ENCODE peak calls at places on chromosomes 5 and 9, in seven cellular contexts. One of them, this sample, is unnamed.

GRCh38 chr9:110623462-110624025 is 44.0 kb upstream of the SVEP1 start:
- DNase-seq in mesendoderm: peak; percentile 66
- DNase-seq in trophoblast cell: peak; percentile 87
- DNase-seq in mesenchymal stem cell: peak; percentile 76
- DNase-seq in H9: no peak
- DNase-seq in neuronal stem cell: peak; percentile 70
- DNase-seq in IMR-90: peak; percentile 70
- DNase-seq in this sample: no peak

GRCh38 chr9:135245482-135246247 is 158.2 kb downstream of the OLFM1 start:
- DNase-seq in mesendoderm: no peak
- DNase-seq in mesenchymal stem cell: no peak
- DNase-seq in trophoblast cell: no peak
- DNase-seq in neuronal stem cell: no peak
- DNase-seq in H9: no peak
- DNase-seq in IMR-90: no peak
- DNase-seq in this sample: no peak

GRCh38 chr9:70994582-70994981 is 126.8 kb downstream of the TRPM3 start:
- DNase-seq in trophoblast cell: no peak
- DNase-seq in H9: no peak
- DNase-seq in neuronal stem cell: no peak
- DNase-seq in mesenchymal stem cell: no peak
- DNase-seq in mesendoderm: no peak
- DNase-seq in IMR-90: no peak
- DNase-seq in this sample: no peak

GRCh38 chr5:129996896-129997295 is 92.6 kb downstream of the CHSY3 start:
- DNase-seq in trophoblast cell: no peak
- DNase-seq in IMR-90: peak; percentile 18
- DNase-seq in mesendoderm: no peak
- DNase-seq in H9: no peak
- DNase-seq in neuronal stem cell: no peak
- DNase-seq in mesenchymal stem cell: peak; percentile 57
- DNase-seq in this sample: no peak

GRCh38 chr9:126694206-126695081 is 80.7 kb downstream of the LMX1B start:
- DNase-seq in IMR-90: no peak
- DNase-seq in trophoblast cell: no peak
- DNase-seq in H9: peak; percentile 23
- DNase-seq in mesendoderm: no peak
- DNase-seq in mesenchymal stem cell: no peak
- DNase-seq in neuronal stem cell: no peak
- DNase-seq in this sample: no peak

GRCh38 chr5:134115806-134116175 is 1.3 kb downstream of the TCF7 start:
- DNase-seq in IMR-90: no peak
- DNase-seq in mesenchymal stem cell: no peak
- DNase-seq in mesendoderm: no peak
- DNase-seq in trophoblast cell: peak; percentile 41
- DNase-seq in H9: no peak
- DNase-seq in neuronal stem cell: no peak
- DNase-seq in this sample: no peak

GRCh38 chr5:149073217-149073616 is 10.4 kb upstream of the SH3TC2 start:
- DNase-seq in mesenchymal stem cell: no peak
- DNase-seq in H9: no peak
- DNase-seq in trophoblast cell: peak; percentile 91
- DNase-seq in neuronal stem cell: no peak
- DNase-seq in IMR-90: no peak
- DNase-seq in mesendoderm: no peak
- DNase-seq in this sample: no peak

GRCh38 chr9:74431467-74431866 is 65.7 kb upstream of the RORB start:
- DNase-seq in IMR-90: no peak
- DNase-seq in neuronal stem cell: no peak
- DNase-seq in trophoblast cell: no peak
- DNase-seq in mesenchymal stem cell: no peak
- DNase-seq in H9: no peak
- DNase-seq in mesendoderm: peak; percentile 15
- DNase-seq in this sample: no peak

GRCh38 chr5:86075139-86075538 is 542.6 kb upstream of the COX7C start:
- DNase-seq in neuronal stem cell: no peak
- DNase-seq in IMR-90: no peak
- DNase-seq in mesenchymal stem cell: no peak
- DNase-seq in mesendoderm: no peak
- DNase-seq in H9: no peak
- DNase-seq in trophoblast cell: no peak
- DNase-seq in this sample: no peak

GRCh38 chr5:76504901-76505564 is 101.9 kb downstream of the IQGAP2 start:
- DNase-seq in mesendoderm: no peak
- DNase-seq in trophoblast cell: no peak
- DNase-seq in mesenchymal stem cell: no peak
- DNase-seq in IMR-90: no peak
- DNase-seq in H9: no peak
- DNase-seq in neuronal stem cell: no peak
- DNase-seq in this sample: no peak

GRCh38 chr5:36323926-36324781 is 22.5 kb upstream of the RANBP3L start:
- DNase-seq in neuronal stem cell: no peak
- DNase-seq in trophoblast cell: no peak
- DNase-seq in IMR-90: no peak
- DNase-seq in H9: no peak
- DNase-seq in mesenchymal stem cell: no peak
- DNase-seq in mesendoderm: no peak
- DNase-seq in this sample: no peak

GRCh38 chr5:14405267-14405666 is 176.3 kb upstream of the OTULINL start:
- DNase-seq in neuronal stem cell: no peak
- DNase-seq in mesenchymal stem cell: no peak
- DNase-seq in trophoblast cell: no peak
- DNase-seq in IMR-90: no peak
- DNase-seq in H9: peak; percentile 58
- DNase-seq in mesendoderm: peak; percentile 55
- DNase-seq in this sample: no peak

GRCh38 chr5:138463335-138464017 is 1.8 kb upstream of the EGR1 start:
- DNase-seq in mesenchymal stem cell: no peak
- DNase-seq in H9: no peak
- DNase-seq in IMR-90: no peak
- DNase-seq in mesendoderm: peak; percentile 52
- DNase-seq in trophoblast cell: no peak
- DNase-seq in neuronal stem cell: no peak
- DNase-seq in this sample: no peak

GRCh38 chr5:94793816-94794198 is 175.3 kb downstream of the SLF1 start:
- DNase-seq in mesendoderm: no peak
- DNase-seq in trophoblast cell: peak; percentile 1
- DNase-seq in mesenchymal stem cell: peak; percentile 90
- DNase-seq in neuronal stem cell: no peak
- DNase-seq in IMR-90: peak; percentile 43
- DNase-seq in H9: no peak
- DNase-seq in this sample: no peak

GRCh38 chr9:115039686-115040085 is 78.3 kb downstream of the TNC start:
- DNase-seq in neuronal stem cell: no peak
- DNase-seq in H9: no peak
- DNase-seq in mesendoderm: no peak
- DNase-seq in mesenchymal stem cell: no peak
- DNase-seq in IMR-90: no peak
- DNase-seq in trophoblast cell: no peak
- DNase-seq in this sample: no peak
- H2BK5ac ChIP-seq in neuronal stem cell: no peak overlapping the region
- H2BK5ac ChIP-seq in H9: no peak overlapping the region
- H2BK5ac ChIP-seq in mesendoderm: no peak overlapping the region
- H2BK5ac ChIP-seq in mesenchymal stem cell: no peak overlapping the region
- H2BK5ac ChIP-seq in IMR-90: no peak overlapping the region
- H2BK5ac ChIP-seq in trophoblast cell: no peak overlapping the region
- H2BK5ac ChIP-seq in this sample: no peak overlapping the region

GRCh38 chr5:1443991-1444360 is 1.3 kb downstream of the SLC6A3 start:
- DNase-seq in IMR-90: no peak
- DNase-seq in neuronal stem cell: no peak
- DNase-seq in mesenchymal stem cell: no peak
- DNase-seq in trophoblast cell: no peak
- DNase-seq in H9: no peak
- DNase-seq in mesendoderm: no peak
- DNase-seq in this sample: no peak

GRCh38 chr5:1445313-1445894 is at the start of gene SLC6A3:
- DNase-seq in IMR-90: no peak
- DNase-seq in neuronal stem cell: peak; percentile 67
- DNase-seq in mesenchymal stem cell: no peak
- DNase-seq in mesendoderm: peak; percentile 81
- DNase-seq in H9: peak; percentile 91
- DNase-seq in trophoblast cell: no peak
- DNase-seq in this sample: no peak

GRCh38 chr5:1445895-1446601 is 808 bp upstream of the SLC6A3 start:
- DNase-seq in trophoblast cell: peak; percentile 8
- DNase-seq in H9: no peak
- DNase-seq in IMR-90: no peak
- DNase-seq in mesendoderm: peak; percentile 28
- DNase-seq in mesenchymal stem cell: no peak
- DNase-seq in neuronal stem cell: no peak
- DNase-seq in this sample: peak; percentile 71

GRCh38 chr5:1443145-1443543 is 2.1 kb downstream of the SLC6A3 start:
- DNase-seq in mesendoderm: no peak
- DNase-seq in IMR-90: no peak
- DNase-seq in H9: no peak
- DNase-seq in mesenchymal stem cell: no peak
- DNase-seq in trophoblast cell: no peak
- DNase-seq in neuronal stem cell: no peak
- DNase-seq in this sample: no peak

DNA sequence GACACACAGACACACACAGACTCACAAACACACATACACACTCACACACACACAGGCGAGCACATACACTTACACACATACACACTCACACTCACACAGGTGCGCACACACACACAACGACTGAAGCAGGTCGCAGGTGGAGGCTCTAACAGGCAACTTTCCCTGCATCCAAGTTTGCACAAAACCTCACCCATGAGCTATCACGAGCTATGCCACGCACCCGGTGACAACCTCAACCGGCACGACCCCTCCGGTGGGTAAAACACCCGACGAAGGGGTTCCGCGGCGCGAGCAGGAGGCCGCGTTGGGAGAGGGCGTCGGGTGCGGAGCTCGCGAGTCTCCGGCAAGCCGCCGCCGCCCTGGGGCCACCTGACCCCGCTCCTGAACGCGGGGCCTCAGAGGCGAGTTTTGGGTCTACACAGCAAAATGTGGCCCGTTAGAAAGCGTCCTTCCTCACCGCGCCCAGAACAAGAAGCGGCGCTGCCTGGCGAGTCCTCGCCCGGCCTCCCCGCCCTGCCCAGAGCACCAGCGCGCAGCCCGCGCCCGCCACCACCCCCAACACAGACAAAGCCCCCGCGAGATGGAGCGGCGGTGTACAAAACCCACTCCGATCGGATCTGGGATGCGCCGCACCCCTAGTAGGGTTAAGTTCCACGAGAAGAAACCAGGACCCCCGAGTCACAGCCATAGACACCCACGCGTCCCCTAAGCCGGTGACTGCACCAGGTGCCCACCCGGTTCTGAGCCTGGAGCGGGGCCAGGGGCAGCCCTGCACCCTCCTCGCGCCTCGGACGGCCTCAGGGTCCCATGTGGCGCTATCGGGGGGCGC is 665 bp downstream of the SLC6A3 start:
- DNase-seq in mesendoderm: no peak
- DNase-seq in neuronal stem cell: no peak
- DNase-seq in H9: no peak
- DNase-seq in IMR-90: no peak
- DNase-seq in trophoblast cell: no peak
- DNase-seq in mesenchymal stem cell: no peak
- DNase-seq in this sample: no peak
- H2BK5ac ChIP-seq in mesendoderm: no peak overlapping the region
- H2BK5ac ChIP-seq in neuronal stem cell: no peak overlapping the region
- H2BK5ac ChIP-seq in H9: no peak overlapping the region
- H2BK5ac ChIP-seq in IMR-90: no peak overlapping the region
- H2BK5ac ChIP-seq in trophoblast cell: no peak overlapping the region
- H2BK5ac ChIP-seq in mesenchymal stem cell: no peak overlapping the region
- H2BK5ac ChIP-seq in this sample: no peak overlapping the region

GRCh38 chr9:88527626-88528025 is 7.4 kb upstream of the NXNL2 start:
- DNase-seq in mesendoderm: no peak
- DNase-seq in trophoblast cell: no peak
- DNase-seq in neuronal stem cell: no peak
- DNase-seq in H9: no peak
- DNase-seq in IMR-90: no peak
- DNase-seq in mesenchymal stem cell: no peak
- DNase-seq in this sample: no peak

GRCh38 chr9:88524911-88525310 is 10.1 kb upstream of the NXNL2 start:
- DNase-seq in neuronal stem cell: no peak
- DNase-seq in H9: no peak
- DNase-seq in mesenchymal stem cell: no peak
- DNase-seq in trophoblast cell: no peak
- DNase-seq in mesendoderm: no peak
- DNase-seq in IMR-90: no peak
- DNase-seq in this sample: no peak

GRCh38 chr9:88521308-88521707 is 13.7 kb upstream of the NXNL2 start:
- DNase-seq in trophoblast cell: no peak
- DNase-seq in neuronal stem cell: no peak
- DNase-seq in H9: no peak
- DNase-seq in mesendoderm: no peak
- DNase-seq in IMR-90: no peak
- DNase-seq in mesenchymal stem cell: no peak
- DNase-seq in this sample: no peak

GRCh38 chr9:88523056-88523455 is 11.9 kb upstream of the NXNL2 start:
- DNase-seq in mesenchymal stem cell: peak; percentile 28
- DNase-seq in neuronal stem cell: no peak
- DNase-seq in H9: no peak
- DNase-seq in trophoblast cell: no peak
- DNase-seq in IMR-90: peak; percentile 84
- DNase-seq in mesendoderm: no peak
- DNase-seq in this sample: no peak

GRCh38 chr9:88522360-88522759 is 12.6 kb upstream of the NXNL2 start:
- DNase-seq in H9: no peak
- DNase-seq in mesenchymal stem cell: no peak
- DNase-seq in neuronal stem cell: no peak
- DNase-seq in IMR-90: no peak
- DNase-seq in trophoblast cell: no peak
- DNase-seq in mesendoderm: no peak
- DNase-seq in this sample: no peak
- H2BK5ac ChIP-seq in H9: no peak overlapping the region
- H2BK5ac ChIP-seq in mesenchymal stem cell: no peak overlapping the region
- H2BK5ac ChIP-seq in neuronal stem cell: no peak overlapping the region
- H2BK5ac ChIP-seq in IMR-90: peak overlapping the region; percentile 56
- H2BK5ac ChIP-seq in trophoblast cell: no peak overlapping the region
- H2BK5ac ChIP-seq in mesendoderm: no peak overlapping the region
- H2BK5ac ChIP-seq in this sample: no peak overlapping the region

GRCh38 chr5:151063136-151063544 is 17.7 kb downstream of the TNIP1 start:
- DNase-seq in mesenchymal stem cell: peak; percentile 88
- DNase-seq in trophoblast cell: peak; percentile 46
- DNase-seq in H9: no peak
- DNase-seq in neuronal stem cell: no peak
- DNase-seq in mesendoderm: no peak
- DNase-seq in IMR-90: peak; percentile 87
- DNase-seq in this sample: no peak

GRCh38 chr5:151063590-151063989 is 17.2 kb downstream of the TNIP1 start:
- DNase-seq in H9: no peak
- DNase-seq in mesenchymal stem cell: no peak
- DNase-seq in trophoblast cell: no peak
- DNase-seq in IMR-90: no peak
- DNase-seq in mesendoderm: no peak
- DNase-seq in neuronal stem cell: no peak
- DNase-seq in this sample: no peak

GRCh38 chr5:151066920-151067319 is 13.9 kb downstream of the TNIP1 start:
- DNase-seq in trophoblast cell: no peak
- DNase-seq in neuronal stem cell: no peak
- DNase-seq in IMR-90: no peak
- DNase-seq in mesendoderm: no peak
- DNase-seq in H9: no peak
- DNase-seq in mesenchymal stem cell: no peak
- DNase-seq in this sample: no peak

GRCh38 chr5:151065609-151066008 is 15.2 kb downstream of the TNIP1 start:
- DNase-seq in neuronal stem cell: no peak
- DNase-seq in trophoblast cell: no peak
- DNase-seq in mesendoderm: no peak
- DNase-seq in mesenchymal stem cell: no peak
- DNase-seq in IMR-90: no peak
- DNase-seq in H9: no peak
- DNase-seq in this sample: no peak

GRCh38 chr5:151064916-151065499 is 15.8 kb downstream of the TNIP1 start:
- DNase-seq in neuronal stem cell: no peak
- DNase-seq in mesendoderm: no peak
- DNase-seq in H9: no peak
- DNase-seq in IMR-90: no peak
- DNase-seq in trophoblast cell: no peak
- DNase-seq in mesenchymal stem cell: no peak
- DNase-seq in this sample: no peak
- H2BK5ac ChIP-seq in neuronal stem cell: no peak overlapping the region
- H2BK5ac ChIP-seq in mesendoderm: no peak overlapping the region
- H2BK5ac ChIP-seq in H9: no peak overlapping the region
- H2BK5ac ChIP-seq in IMR-90: no peak overlapping the region
- H2BK5ac ChIP-seq in trophoblast cell: no peak overlapping the region
- H2BK5ac ChIP-seq in mesenchymal stem cell: no peak overlapping the region
- H2BK5ac ChIP-seq in this sample: peak overlapping the region; percentile 20

This sample was measured in H1.